ENCODE peak calls at places on chromosomes 3 and 15, in four cellular contexts. K is stimulated activated CD4-positive, alpha-beta T cell treated with anti-CD3 and anti-CD28 coated beads, Interleukin-1b, Interleukin-23, amount 100 ng/mL, for 1 hour; N is heart left ventricle; J is naive B cell. M is an unnamed sample.

GRCh38 chr15:60733196-60733595 is 254.3 kb upstream of the ICE2 start:
- DNase-seq in K (no peak), N (no peak), J (no peak), M (no peak)

GRCh38 chr3:89851974-89852621 is 744.7 kb downstream of the EPHA3 start:
- DNase-seq in K (no peak), N (peak), J (no peak), M (peak)

GRCh38 chr3:54274607-54275006 is 152.3 kb downstream of the CACNA2D3 start:
- DNase-seq in K (no peak), N (no peak), J (no peak), M (no peak)

GRCh38 chr3:138898301-138898700 is 48.6 kb downstream of the FOXL2 start:
- DNase-seq in K (no peak), N (no peak), J (no peak), M (peak)

GRCh38 chr3:124083990-124084389 is 92.1 kb upstream of the ROPN1 start:
- DNase-seq in K (no peak), N (peak), J (peak), M (no peak)

GRCh38 chr15:25690673-25691543 is 172.2 kb downstream of the ATP10A start:
- DNase-seq in K (no peak), N (no peak), J (no peak), M (no peak)

GRCh38 chr3:114846252-114846651 is 300.8 kb downstream of the ZBTB20 start:
- DNase-seq in K (no peak), N (no peak), J (no peak), M (no peak)

GRCh38 chr15:62976301-62976842 is 66.2 kb upstream of the TPM1 start:
- DNase-seq in K (no peak), N (no peak), J (no peak), M (no peak)

GRCh38 chr15:71151061-71151460 is 35.8 kb downstream of the THSD4 start:
- DNase-seq in K (no peak), N (no peak), J (no peak), M (no peak)

GRCh38 chr3:160226026-160226739 is 961 bp downstream of the C3orf80 start:
- DNase-seq in K (no peak), N (no peak), J (no peak), M (peak)

GRCh38 chr15:74264081-74264501 is 28.0 kb downstream of the CCDC33 start:
- DNase-seq in K (no peak), N (no peak), J (no peak), M (no peak)

GRCh38 chr3:150183619-150184425 is 213.1 kb upstream of the PFN2 start:
- DNase-seq in K (no peak), N (peak), J (peak), M (peak)

GRCh38 chr3:46707601-46708011 is 6.4 kb downstream of the TMIE start:
- DNase-seq in K (no peak), N (peak), J (no peak), M (no peak)

GRCh38 chr3:74469151-74469550 is 145.3 kb downstream of the CNTN3 start:
- DNase-seq in K (no peak), N (no peak), J (no peak), M (no peak)

GRCh38 chr15:63870403-63871209 is 36.9 kb upstream of the HERC1 start:
- DNase-seq in K (no peak), N (peak), J (no peak), M (peak)

GRCh38 chr3:11090551-11090950 is 63.7 kb upstream of the HRH1 start:
- DNase-seq in K (no peak), N (no peak), J (no peak), M (no peak)

GRCh38 chr3:48858709-48859108 is 11.0 kb upstream of the PRKAR2A start:
- DNase-seq in K (no peak), N (no peak), J (no peak), M (no peak)

GRCh38 chr15:92091155-92091734 is 237.7 kb downstream of the SLCO3A1 start:
- DNase-seq in K (no peak), N (no peak), J (no peak), M (peak)

GRCh38 chr15:66287461-66288055 is 5.8 kb upstream of the DIS3L start:
- DNase-seq in K (no peak), N (no peak), J (peak), M (no peak)

GRCh38 chr3:170149016-170149415 is 32.5 kb downstream of the PHC3 start:
- DNase-seq in K (no peak), N (no peak), J (no peak), M (no peak)

GRCh38 chr3:12405432-12406272 is 78.6 kb upstream of the TSEN2 start:
- DNase-seq in K (no peak), N (peak), J (no peak), M (peak)

GRCh38 chr3:75101329-75102147 is 487.1 kb upstream of the CNTN3 start:
- DNase-seq in K (no peak), N (no peak), J (no peak), M (no peak)

GRCh38 chr3:162970292-162970691 is 1473.7 kb downstream of the OTOL1 start:
- DNase-seq in K (no peak), N (no peak), J (no peak), M (no peak)

GRCh38 chr3:149592758-149593240 is 65.0 kb downstream of the WWTR1 start:
- DNase-seq in K (no peak), N (peak), J (no peak), M (peak)

GRCh38 chr3:28171962-28172361 is 69.5 kb upstream of the CMC1 start:
- DNase-seq in K (no peak), N (no peak), J (no peak), M (no peak)

GRCh38 chr15:60212536-60212935 is 185.2 kb downstream of the ANXA2 start:
- DNase-seq in K (no peak), N (no peak), J (no peak), M (no peak)

GRCh38 chr3:194389269-194389668 is 9.8 kb downstream of the GP5 start:
- DNase-seq in K (no peak), N (no peak), J (no peak), M (no peak)

GRCh38 chr3:57062119-57062631 is 1.7 kb downstream of the SPATA12 start:
- DNase-seq in K (no peak), N (peak), J (no peak), M (no peak)

GRCh38 chr3:161409069-161409468 is 37.8 kb upstream of the SPTSSB start:
- DNase-seq in K (no peak), N (peak), J (no peak), M (peak)

GRCh38 chr3:59483191-59483590 is 433.4 kb upstream of the CFAP20DC start:
- DNase-seq in K (no peak), N (no peak), J (no peak), M (no peak)

GRCh38 chr3:14145236-14145635 is 20.4 kb downstream of the TMEM43 start:
- DNase-seq in K (no peak), N (no peak), J (no peak), M (no peak)

GRCh38 chr3:42493798-42494151 is 8.7 kb upstream of the VIPR1 start:
- DNase-seq in K (no peak), N (no peak), J (no peak), M (no peak)

GRCh38 chr3:30583973-30584372 is 22.4 kb upstream of the TGFBR2 start:
- DNase-seq in K (no peak), N (no peak), J (no peak), M (no peak)

GRCh38 chr15:80743189-80743833 is 35.9 kb upstream of the CEMIP start:
- DNase-seq in K (no peak), N (no peak), J (no peak), M (no peak)

GRCh38 chr15:70902105-70902504 is 9.5 kb downstream of the LRRC49 start:
- DNase-seq in K (no peak), N (no peak), J (no peak), M (no peak)

GRCh38 chr3:110293660-110294059 is 778.0 kb upstream of the NECTIN3 start:
- DNase-seq in K (no peak), N (no peak), J (no peak), M (no peak)

GRCh38 chr15:23954931-23955330 is 267.8 kb upstream of the NDN start:
- DNase-seq in K (no peak), N (no peak), J (no peak), M (no peak)

GRCh38 chr3:23019596-23020300 is 183.4 kb upstream of the UBE2E2 start:
- DNase-seq in K (no peak), N (no peak), J (no peak), M (no peak)

GRCh38 chr3:81022339-81022738 is 739.1 kb downstream of the GBE1 start:
- DNase-seq in K (no peak), N (no peak), J (no peak), M (no peak)

M was measured in heart right ventricle.